ENCODE peak calls at places on chromosome 12, in five cellular contexts. W, Z, Q, N and U are unnamed samples.

GRCh38 chr12:74145328-74145727 is 392.3 kb upstream of the ATXN7L3B start:
- DNase-seq in W (no peak), Z (no peak), Q (no peak), N (no peak), U (no peak)

GRCh38 chr12:122873540-122873939 is 22.4 kb downstream of the VPS37B start:
- DNase-seq in W (no peak), Z (no peak), Q (no peak), N (peak; percentile 19), U (no peak)

GRCh38 chr12:83827860-83828259 is 1084.7 kb downstream of the SLC6A15 start:
- DNase-seq in W (peak; percentile 59), Z (no peak), Q (no peak), N (no peak), U (no peak)

GRCh38 chr12:45708901-45709300 is 20.6 kb upstream of the ARID2 start:
- DNase-seq in W (no peak), Z (no peak), Q (no peak), N (no peak), U (no peak)

GRCh38 chr12:47033797-47034555 is 45.4 kb upstream of the PCED1B start:
- DNase-seq in W (no peak), Z (no peak), Q (no peak), N (no peak), U (peak; percentile 26)

GRCh38 chr12:127149226-127149964 is 1117.6 kb upstream of the TMEM132C start:
- DNase-seq in W (peak; percentile 8), Z (peak; percentile 92), Q (no peak), N (no peak), U (peak; percentile 65)

GRCh38 chr12:19299765-19300164 is 139.5 kb upstream of the AEBP2 start:
- DNase-seq in W (no peak), Z (no peak), Q (peak; percentile 25), N (no peak), U (peak; percentile 31)

GRCh38 chr12:84561362-84561761 is 351.2 kb downstream of the SLC6A15 start:
- DNase-seq in W (peak; percentile 64), Z (no peak), Q (no peak), N (no peak), U (no peak)

GRCh38 chr12:49885118-49885517 is 18.6 kb downstream of the FAIM2 start:
- DNase-seq in W (no peak), Z (no peak), Q (no peak), N (peak; percentile 37), U (no peak)

GRCh38 chr12:8644345-8645248 is 18.0 kb downstream of the MFAP5 start:
- DNase-seq in W (peak; percentile 2), Z (no peak), Q (no peak), N (no peak), U (no peak)

GRCh38 chr12:49832836-49833421 is 4.7 kb upstream of the NCKAP5L start:
- DNase-seq in W (peak; percentile 89), Z (peak; percentile 90), Q (no peak), N (no peak), U (peak; percentile 49)

GRCh38 chr12:31874961-31875608 is 84.1 kb upstream of the RESF1 start:
- DNase-seq in W (peak; percentile 18), Z (peak; percentile 60), Q (peak; percentile 81), N (peak; percentile 86), U (peak; percentile 56)

GRCh38 chr12:70648191-70648590 is 11.0 kb upstream of the PTPRB start:
- DNase-seq in W (no peak), Z (peak; percentile 79), Q (no peak), N (no peak), U (peak; percentile 29)

GRCh38 chr12:111211910-111212757 is 156.8 kb downstream of the PHETA1 start:
- DNase-seq in W (no peak), Z (no peak), Q (no peak), N (no peak), U (no peak)

GRCh38 chr12:5088586-5089264 is 45.0 kb downstream of the KCNA5 start:
- DNase-seq in W (peak; percentile 97), Z (peak; percentile 65), Q (peak; percentile 82), N (peak; percentile 57), U (peak; percentile 78)

GRCh38 chr12:32240833-32241232 is 134.2 kb downstream of the BICD1 start:
- DNase-seq in W (no peak), Z (no peak), Q (peak; percentile 11), N (no peak), U (peak; percentile 54)

GRCh38 chr12:78271546-78271945 is 440.9 kb downstream of the NAV3 start:
- DNase-seq in W (peak; percentile 79), Z (peak; percentile 23), Q (no peak), N (no peak), U (no peak)

GRCh38 chr12:5648692-5649338 is 216.9 kb downstream of the NTF3 start:
- DNase-seq in W (peak; percentile 20), Z (no peak), Q (peak; percentile 5), N (no peak), U (no peak)

GRCh38 chr12:128795530-128796361 is 28.0 kb downstream of the SLC15A4 start:
- DNase-seq in W (no peak), Z (no peak), Q (no peak), N (no peak), U (no peak)

GRCh38 chr12:49882248-49882850 is 21.4 kb downstream of the FAIM2 start:
- DNase-seq in W (no peak), Z (no peak), Q (no peak), N (no peak), U (no peak)

GRCh38 chr12:996881-997280 is 5.9 kb downstream of the ERC1 start:
- DNase-seq in W (no peak), Z (no peak), Q (no peak), N (no peak), U (no peak)

GRCh38 chr12:52090291-52090690 is 10.8 kb downstream of the SMIM41 start:
- DNase-seq in W (no peak), Z (no peak), Q (no peak), N (no peak), U (no peak)

GRCh38 chr12:52091061-52091460 is 11.6 kb downstream of the SMIM41 start:
- DNase-seq in W (no peak), Z (no peak), Q (no peak), N (no peak), U (no peak)

GRCh38 chr12:52091869-52092268 is 12.4 kb downstream of the SMIM41 start:
- DNase-seq in W (no peak), Z (no peak), Q (no peak), N (no peak), U (no peak)

GRCh38 chr12:52096332-52097044 is 17.0 kb downstream of the SMIM41 start:
- DNase-seq in W (no peak), Z (no peak), Q (no peak), N (no peak), U (no peak)

DNA sequence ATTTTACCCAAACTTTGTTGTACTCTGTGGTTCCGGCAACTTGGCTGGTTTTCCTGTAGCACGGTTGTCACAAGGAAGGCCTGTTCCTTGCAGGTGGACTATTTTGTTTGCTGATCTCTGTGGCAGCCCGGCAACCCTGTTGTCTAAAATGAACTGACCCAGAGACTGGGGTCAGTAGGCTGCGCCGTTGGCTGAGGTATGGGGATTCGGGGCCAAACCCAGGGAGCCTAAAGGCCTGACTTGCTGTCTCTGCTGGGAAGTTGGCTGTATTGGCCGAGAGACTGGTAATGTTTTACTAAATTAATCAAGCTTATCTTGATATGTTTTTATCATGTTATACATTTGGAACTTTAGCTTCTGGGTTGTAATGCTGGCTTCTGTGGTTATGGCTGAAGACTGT is 13.8 kb downstream of the SMIM41 start:
- DNase-seq in W (no peak), Z (no peak), Q (no peak), N (no peak), U (no peak)
- H3K4me3 ChIP-seq in W (no peak overlapping the region), Z (no peak overlapping the region), Q (no peak overlapping the region), N (no peak overlapping the region), U (no peak overlapping the region)

DNA sequence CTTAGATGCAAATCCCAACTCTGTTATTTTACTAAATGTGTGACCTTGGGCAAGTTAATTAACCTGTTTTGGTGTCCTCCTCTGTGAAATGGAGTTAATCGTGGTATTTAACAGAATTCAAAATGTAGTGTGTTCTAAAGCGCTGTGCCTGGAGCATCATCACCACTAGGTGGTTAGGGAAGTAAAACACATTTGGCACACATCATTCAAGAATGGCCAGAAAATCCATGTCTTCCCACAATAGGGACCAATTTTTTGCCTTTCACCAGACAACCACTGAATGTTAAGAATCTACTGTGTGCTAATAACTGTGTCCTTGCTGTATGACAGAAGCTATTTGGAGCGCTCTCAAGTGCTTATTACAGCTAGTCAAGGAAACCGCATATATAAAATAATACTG is 133.4 kb downstream of the MON2 start:
- DNase-seq in W (peak; percentile 3), Z (no peak), Q (no peak), N (no peak), U (no peak)
- TF ChIP-seq CTCF in W (peak; percentile 35), Z (peak; percentile 26), Q (peak; percentile 52), N (no peak), U (peak; percentile 28)

GRCh38 chr12:116700066-116700465 is 37.8 kb downstream of the SPRING1 start:
- DNase-seq in W (no peak), Z (no peak), Q (no peak), N (no peak), U (no peak)

GRCh38 chr12:116695464-116695725 is 42.5 kb downstream of the SPRING1 start:
- DNase-seq in W (no peak), Z (no peak), Q (no peak), N (no peak), U (no peak)

GRCh38 chr12:116697305-116698130 is 40.4 kb downstream of the SPRING1 start:
- DNase-seq in W (peak; percentile 15), Z (peak; percentile 20), Q (no peak), N (no peak), U (no peak)

GRCh38 chr12:116698554-116698953 is 39.3 kb downstream of the SPRING1 start:
- DNase-seq in W (no peak), Z (no peak), Q (no peak), N (no peak), U (no peak)

GRCh38 chr12:116698131-116698495 is 39.8 kb downstream of the SPRING1 start:
- DNase-seq in W (no peak), Z (no peak), Q (no peak), N (no peak), U (no peak)
- H3K4me3 ChIP-seq in W (no peak overlapping the region), Z (no peak overlapping the region), Q (no peak overlapping the region), N (no peak overlapping the region), U (no peak overlapping the region)

GRCh38 chr12:29653286-29653685 is 130.5 kb downstream of the TMTC1 start:
- DNase-seq in W (no peak), Z (no peak), Q (no peak), N (no peak), U (no peak)

GRCh38 chr12:29662737-29663323 is 120.9 kb downstream of the TMTC1 start:
- DNase-seq in W (no peak), Z (peak; percentile 9), Q (no peak), N (no peak), U (no peak)

GRCh38 chr12:29655861-29656260 is 127.9 kb downstream of the TMTC1 start:
- DNase-seq in W (peak; percentile 14), Z (peak; percentile 16), Q (no peak), N (no peak), U (peak; percentile 19)

GRCh38 chr12:29660847-29661246 is 122.9 kb downstream of the TMTC1 start:
- DNase-seq in W (no peak), Z (no peak), Q (no peak), N (no peak), U (no peak)

GRCh38 chr12:29656762-29657538 is 126.8 kb downstream of the TMTC1 start:
- DNase-seq in W (no peak), Z (no peak), Q (no peak), N (no peak), U (no peak)
- TF ChIP-seq CTCF in W (no peak), Z (no peak), Q (no peak), N (no peak), U (no peak)